ENCODE peak calls at places on chromosomes 3 and 15, in five cellular contexts. Y is astrocyte of the cerebellum; L is CD8-positive, alpha-beta T cell; G is cardiac fibroblast; X is colonic mucosa. B is an unnamed sample.

GRCh38 chr3:94614192-94614591 is 551.3 kb downstream of the NSUN3 start:
- DNase-seq in G (no peak), X (no peak), Y (no peak), L (no peak), B (no peak)

GRCh38 chr15:90082140-90082713 is 20.0 kb downstream of the IDH2 start:
- DNase-seq in Y (no peak), G (no peak), X (no peak), L (no peak), B (no peak)

GRCh38 chr3:19886404-19886803 is 47.6 kb downstream of the EFHB start:
- DNase-seq in Y (no peak), X (no peak), G (peak), L (no peak), B (no peak)

GRCh38 chr15:42273900-42274692 is 863 bp upstream of the TMEM87A start:
- DNase-seq in X (peak), L (peak), G (peak), Y (no peak), B (peak)

GRCh38 chr3:32447865-32448400 is 54.7 kb downstream of the CMTM6 start:
- DNase-seq in X (no peak), Y (no peak), G (no peak), L (no peak), B (no peak)

GRCh38 chr3:38548154-38548931 is 52.2 kb downstream of the EXOG start:
- DNase-seq in Y (peak), X (no peak), G (no peak), L (peak), B (peak)

GRCh38 chr3:112074616-112075497 is 11.3 kb upstream of the C3orf52 start:
- DNase-seq in G (peak), Y (peak), L (peak), X (peak), B (peak)

GRCh38 chr3:169150343-169150742 is 513.2 kb downstream of the MECOM start:
- DNase-seq in X (no peak), Y (no peak), L (no peak), G (no peak), B (no peak)

GRCh38 chr3:98545940-98546339 is 14.2 kb downstream of the GPR15 start:
- DNase-seq in G (no peak), L (no peak), X (no peak), Y (no peak), B (no peak)
- H3K4me3 ChIP-seq in G (no peak), L (no peak), X (no peak), Y (no peak), B (no peak)

GRCh38 chr3:177098551-177098950 is 98.7 kb downstream of the TBL1XR1 start:
- DNase-seq in Y (no peak), L (no peak), G (no peak), X (no peak), B (no peak)
- H3K4me3 ChIP-seq in Y (no peak), L (no peak), G (no peak), X (no peak), B (no peak)

GRCh38 chr3:149378420-149379388 is 1.3 kb upstream of the TM4SF1 start:
- DNase-seq in L (no peak), X (no peak), G (no peak), Y (no peak), B (no peak)
- H3K4me3 ChIP-seq in L (no peak), X (no peak), G (no peak), Y (no peak), B (no peak)

DNA sequence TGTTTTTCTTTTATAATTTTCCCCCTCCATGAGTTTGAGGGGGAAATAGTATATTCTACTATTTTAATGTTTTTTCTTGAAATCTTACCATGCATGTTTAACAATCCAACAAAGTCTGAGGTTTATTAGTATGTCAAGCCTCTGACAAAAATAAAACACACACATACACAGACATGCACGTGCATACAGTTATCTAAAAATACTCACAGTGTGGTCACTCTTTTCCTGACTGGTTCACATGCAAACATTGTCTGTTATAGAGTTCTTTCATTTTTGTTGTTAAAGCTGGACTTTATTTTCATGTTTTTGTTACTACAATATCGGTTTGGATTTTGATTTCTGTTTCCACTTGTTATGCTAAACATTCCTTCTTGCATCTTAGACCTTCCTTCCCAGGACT is 236.6 kb downstream of the MFSD1 start:
- DNase-seq in X (no peak), G (no peak), Y (no peak), L (no peak), B (no peak)
- H3K4me3 ChIP-seq in X (no peak), G (no peak), Y (no peak), L (no peak), B (no peak)

GRCh38 chr15:57424628-57425405 is 48.5 kb downstream of the CGNL1 start:
- DNase-seq in L (no peak), G (no peak), Y (no peak), X (no peak), B (no peak)
- H3K4me3 ChIP-seq in L (no peak), G (no peak), Y (no peak), X (no peak), B (no peak)

DNA sequence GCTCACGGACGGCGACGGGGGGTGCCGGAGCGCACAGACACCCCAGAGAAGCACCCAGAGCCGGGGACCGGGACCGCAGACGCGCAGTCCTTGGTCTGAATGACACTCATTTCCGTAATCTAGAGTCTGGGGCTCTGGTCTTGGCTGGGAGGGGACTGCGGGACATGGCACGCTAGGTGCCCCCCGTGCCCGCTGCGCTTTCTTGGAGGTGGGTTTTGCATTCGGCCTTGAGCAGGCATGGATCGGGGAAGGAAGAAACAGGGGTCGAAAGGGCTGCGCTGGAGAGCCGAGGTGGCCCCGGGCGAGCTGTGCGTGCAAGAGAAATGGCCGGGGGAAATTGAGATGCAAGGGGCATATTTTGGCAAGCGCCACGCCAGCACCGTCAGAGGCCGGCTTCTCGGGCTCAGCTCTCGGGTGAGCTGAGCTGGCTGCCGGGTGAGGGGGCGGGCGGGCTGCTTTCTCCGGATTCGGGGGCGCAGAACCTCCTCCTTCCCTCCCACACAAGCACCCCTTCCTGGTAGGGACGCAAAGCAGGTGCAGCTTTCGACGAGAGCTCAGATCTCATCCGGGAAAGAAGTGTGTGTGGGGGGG is 867 bp upstream of the NTRK3 start:
- DNase-seq in G (no peak), X (no peak), Y (no peak), L (no peak), B (no peak)
- H3K4me3 ChIP-seq in G (peak), X (no peak), Y (peak), L (no peak), B (no peak)

GRCh38 chr3:14297305-14297704 is 105.1 kb upstream of the SLC6A6 start:
- DNase-seq in G (no peak), X (no peak), Y (no peak), L (no peak), B (no peak)
- H3K4me3 ChIP-seq in G (no peak), X (no peak), Y (no peak), L (no peak), B (no peak)

GRCh38 chr3:7504886-7505775 is 644.2 kb downstream of the GRM7 start:
- DNase-seq in G (peak), L (no peak), X (no peak), Y (peak), B (peak)

GRCh38 chr3:7503431-7503830 is 642.5 kb downstream of the GRM7 start:
- DNase-seq in Y (no peak), X (no peak), L (no peak), G (no peak), B (no peak)

GRCh38 chr3:7512048-7512447 is 651.1 kb downstream of the GRM7 start:
- DNase-seq in G (no peak), L (no peak), X (no peak), Y (no peak), B (no peak)

GRCh38 chr3:7508821-7509220 is 647.9 kb downstream of the GRM7 start:
- DNase-seq in Y (peak), X (no peak), L (no peak), G (peak), B (no peak)

DNA sequence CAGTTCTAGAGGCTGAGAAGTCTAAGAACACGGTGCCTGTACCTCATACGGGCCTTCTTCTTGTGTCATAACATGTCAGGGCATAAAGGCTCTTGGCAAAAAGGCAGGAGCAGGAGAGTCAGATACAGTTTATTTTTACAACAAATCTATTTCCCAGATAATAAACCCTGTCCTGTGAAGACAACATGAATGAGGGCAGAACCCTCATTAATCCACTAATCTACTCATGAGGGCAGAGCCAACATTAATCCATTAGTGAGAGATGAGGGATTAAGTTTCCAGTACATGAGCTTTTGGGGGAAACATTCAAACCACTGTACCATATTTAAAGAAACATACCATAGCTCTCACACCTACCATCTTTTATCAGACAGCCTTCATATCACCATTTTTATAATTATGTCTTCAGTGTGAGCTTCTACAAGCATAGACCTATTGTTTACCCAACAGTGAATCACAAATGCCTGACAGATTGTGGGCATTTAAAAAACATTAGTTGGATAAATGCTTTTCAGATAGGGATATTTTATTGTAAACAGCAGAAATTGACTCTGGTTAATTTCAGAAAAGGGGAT is 645.8 kb downstream of the GRM7 start:
- DNase-seq in Y (no peak), L (no peak), G (peak), X (no peak), B (no peak)
- H3K4me3 ChIP-seq in Y (no peak), L (no peak), G (no peak), X (no peak), B (no peak)

B was measured in skeletal muscle cell.